ENCODE peak calls at places on chromosome 6, in six cellular contexts. A is stimulated activated CD8-positive, alpha-beta memory T cell treated with anti-CD3 and anti-CD28 coated beads, Interleukin-7, amount 100 ng/mL, for 4 hours; U is bronchial epithelial cell; F is Kasumi-1; R is NCI-H446; K is GM13977. E is an unnamed sample.

GRCh38 chr6:52233975-52234823 is 10.1 kb downstream of the IL17F start:
- DNase-seq in A (no peak), U (peak; percentile 69), F (peak; percentile 60), R (no peak), K (peak; percentile 49), E (no peak)

GRCh38 chr6:37940074-37940847 is 120.7 kb downstream of the ZFAND3 start:
- DNase-seq in A (no peak), U (no peak), F (peak; percentile 61), R (no peak), K (no peak), E (no peak)

GRCh38 chr6:146887447-146888077 is 288.8 kb downstream of the ADGB start:
- DNase-seq in A (no peak), U (no peak), F (no peak), R (no peak), K (no peak), E (no peak)

GRCh38 chr6:2914318-2914660 is 11.2 kb upstream of the SERPINB9 start:
- DNase-seq in A (no peak), U (peak; percentile 9), F (no peak), R (no peak), K (no peak), E (no peak)

GRCh38 chr6:119979862-119980261 is 630.3 kb upstream of the MAN1A1 start:
- DNase-seq in A (no peak), U (peak; percentile 48), F (peak; percentile 1), R (no peak), K (no peak), E (no peak)

GRCh38 chr6:81366970-81367369 is 385.5 kb downstream of the TENT5A start:
- DNase-seq in A (no peak), U (no peak), F (no peak), R (no peak), K (no peak), E (no peak)

GRCh38 chr6:77857421-77857820 is 204.6 kb downstream of the MEI4 start:
- DNase-seq in A (no peak), U (no peak), F (no peak), R (no peak), K (no peak), E (no peak)

GRCh38 chr6:10384333-10384718 is 30.5 kb downstream of the TFAP2A start:
- DNase-seq in A (no peak), U (no peak), F (no peak), R (no peak), K (no peak), E (no peak)

GRCh38 chr6:38404900-38405556 is 234.7 kb downstream of the BTBD9 start:
- DNase-seq in A (no peak), U (peak; percentile 97), F (no peak), R (peak; percentile 47), K (no peak), E (no peak)

GRCh38 chr6:48560408-48560807 is 449.4 kb upstream of the PTCHD4 start:
- DNase-seq in A (no peak), U (peak; percentile 73), F (no peak), R (no peak), K (no peak), E (no peak)

GRCh38 chr6:111800821-111801220 is 72.4 kb downstream of the FYN start:
- DNase-seq in A (no peak), U (peak; percentile 13), F (no peak), R (no peak), K (no peak), E (no peak)

GRCh38 chr6:39823187-39823815 is 31.1 kb downstream of the DAAM2 start:
- DNase-seq in A (no peak), U (no peak), F (no peak), R (no peak), K (no peak), E (no peak)

GRCh38 chr6:85945454-85946185 is 302.9 kb upstream of the SYNCRIP start:
- DNase-seq in A (no peak), U (no peak), F (no peak), R (no peak), K (no peak), E (no peak)

GRCh38 chr6:25706314-25707014 is 48.1 kb upstream of the SLC17A4 start:
- DNase-seq in A (no peak), U (peak; percentile 21), F (no peak), R (no peak), K (no peak), E (no peak)

GRCh38 chr6:7042056-7042653 is 65.6 kb upstream of the RREB1 start:
- DNase-seq in A (no peak), U (peak; percentile 38), F (peak; percentile 66), R (no peak), K (no peak), E (no peak)

GRCh38 chr6:161272600-161273355 is 1.1 kb downstream of the AGPAT4 start:
- DNase-seq in A (no peak), U (peak; percentile 53), F (no peak), R (peak; percentile 40), K (no peak), E (no peak)

GRCh38 chr6:159931112-159931511 is 37.8 kb upstream of the IGF2R start:
- DNase-seq in A (no peak), U (no peak), F (no peak), R (no peak), K (no peak), E (peak; percentile 88)

GRCh38 chr6:139027620-139028182 is 844 bp upstream of the ABRACL start:
- DNase-seq in A (no peak), U (peak; percentile 53), F (peak; percentile 47), R (peak; percentile 20), K (peak; percentile 71), E (peak; percentile 36)

GRCh38 chr6:167409078-167409477 is 84.2 kb downstream of the TTLL2 start:
- DNase-seq in A (no peak), U (no peak), F (no peak), R (no peak), K (no peak), E (no peak)

GRCh38 chr6:41222513-41222912 is 5.6 kb upstream of the TREML4 start:
- DNase-seq in A (no peak), U (no peak), F (peak; percentile 62), R (no peak), K (no peak), E (no peak)

GRCh38 chr6:105259912-105260889 is 80.4 kb upstream of the POPDC3 start:
- DNase-seq in A (no peak), U (no peak), F (no peak), R (peak; percentile 2), K (no peak), E (no peak)